ENCODE peak calls at places on chromosomes 3 and 15, in seven cellular contexts. A is astrocyte of the spinal cord, W is mucosa of descending colon, M is heart left ventricle, U is upper lobe of right lung, T is GM20000, K is AG04449. S is an unnamed sample.

GRCh38 chr3:7999363-7999762 is 502.3 kb upstream of the LMCD1 start:
- DNase-seq in K (no peak), M (no peak), A (peak), W (no peak), T (no peak), U (no peak), S (no peak)

GRCh38 chr15:70262171-70262570 is 164.5 kb upstream of the TLE3 start:
- DNase-seq in W (no peak), U (no peak), M (no peak), T (no peak), A (no peak), K (no peak), S (no peak)

GRCh38 chr3:170033489-170033888 is 4.3 kb upstream of the GPR160 start:
- DNase-seq in M (no peak), U (no peak), A (no peak), T (no peak), K (no peak), W (peak), S (peak)

GRCh38 chr3:52809821-52810377 is 15.3 kb downstream of the ITIH3 start:
- DNase-seq in U (no peak), M (no peak), W (no peak), K (no peak), T (no peak), A (no peak), S (no peak)

GRCh38 chr3:53166781-53167291 is 5.8 kb downstream of the PRKCD start:
- DNase-seq in U (peak), W (no peak), T (no peak), A (peak), K (no peak), M (peak), S (no peak)

GRCh38 chr3:117671707-117672318 is 962.2 kb downstream of the TUSC7 start:
- DNase-seq in T (no peak), W (no peak), K (no peak), U (no peak), M (no peak), A (no peak), S (no peak)

GRCh38 chr15:92011611-92012367 is 158.3 kb downstream of the SLCO3A1 start:
- DNase-seq in M (peak), K (no peak), T (no peak), U (no peak), A (no peak), W (no peak), S (peak)

GRCh38 chr3:45778761-45779201 is 17.6 kb downstream of the SLC6A20 start:
- DNase-seq in W (no peak), M (no peak), T (no peak), K (no peak), U (no peak), A (no peak), S (no peak)

DNA sequence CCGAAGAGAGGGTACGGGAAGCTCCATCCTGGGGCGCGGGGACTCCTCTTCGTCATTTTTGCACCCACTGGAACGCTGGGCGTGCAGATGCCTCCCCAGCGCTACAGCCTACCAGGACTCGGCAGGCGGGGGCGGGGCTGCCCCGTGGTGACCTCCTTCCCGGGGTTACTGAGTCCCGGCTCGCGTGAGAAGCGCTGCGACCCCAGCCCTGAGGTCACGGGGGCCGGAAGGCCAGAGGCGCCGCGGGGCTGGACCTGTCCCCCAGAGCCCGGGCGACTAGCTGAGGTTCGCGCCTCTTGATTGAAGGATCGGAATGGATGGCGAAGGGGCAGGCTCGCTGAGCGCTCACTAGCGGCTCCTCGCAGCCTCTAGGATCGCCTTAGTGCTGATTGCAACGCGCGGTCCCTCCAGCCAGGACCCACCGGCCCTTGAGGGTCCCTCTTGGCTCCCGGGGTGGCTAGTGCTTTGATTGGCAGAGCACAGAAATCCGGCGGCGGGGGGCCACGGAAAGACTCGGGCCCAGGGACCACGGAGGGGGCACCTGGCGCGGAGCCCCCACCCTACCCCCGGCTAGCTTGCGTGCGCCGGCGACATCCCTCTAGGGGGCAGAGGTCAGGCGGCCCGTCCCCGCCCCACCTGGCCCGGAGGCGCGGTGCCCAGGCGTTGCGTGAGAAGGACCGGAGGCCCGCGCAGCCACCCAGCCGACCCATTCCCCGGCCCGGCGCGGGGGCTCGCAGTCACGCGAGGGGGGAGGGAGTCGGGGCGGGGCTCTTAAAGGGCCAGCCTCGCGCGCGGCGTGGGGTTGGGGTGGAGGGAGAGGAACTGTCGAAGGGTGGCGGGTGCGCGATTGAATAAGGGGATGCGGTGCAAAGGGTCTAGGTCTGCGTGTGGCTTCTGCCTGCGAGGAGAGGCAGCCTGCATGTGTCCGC is 781 bp upstream of the CYP1A1 start:
- DNase-seq in A (no peak), T (peak), M (peak), U (peak), K (no peak), W (peak), S (peak)
- TF ChIP-seq CTCF in A (no peak), T (no peak), M (no peak), U (no peak), K (no peak), W (no peak), S (no peak)

DNA sequence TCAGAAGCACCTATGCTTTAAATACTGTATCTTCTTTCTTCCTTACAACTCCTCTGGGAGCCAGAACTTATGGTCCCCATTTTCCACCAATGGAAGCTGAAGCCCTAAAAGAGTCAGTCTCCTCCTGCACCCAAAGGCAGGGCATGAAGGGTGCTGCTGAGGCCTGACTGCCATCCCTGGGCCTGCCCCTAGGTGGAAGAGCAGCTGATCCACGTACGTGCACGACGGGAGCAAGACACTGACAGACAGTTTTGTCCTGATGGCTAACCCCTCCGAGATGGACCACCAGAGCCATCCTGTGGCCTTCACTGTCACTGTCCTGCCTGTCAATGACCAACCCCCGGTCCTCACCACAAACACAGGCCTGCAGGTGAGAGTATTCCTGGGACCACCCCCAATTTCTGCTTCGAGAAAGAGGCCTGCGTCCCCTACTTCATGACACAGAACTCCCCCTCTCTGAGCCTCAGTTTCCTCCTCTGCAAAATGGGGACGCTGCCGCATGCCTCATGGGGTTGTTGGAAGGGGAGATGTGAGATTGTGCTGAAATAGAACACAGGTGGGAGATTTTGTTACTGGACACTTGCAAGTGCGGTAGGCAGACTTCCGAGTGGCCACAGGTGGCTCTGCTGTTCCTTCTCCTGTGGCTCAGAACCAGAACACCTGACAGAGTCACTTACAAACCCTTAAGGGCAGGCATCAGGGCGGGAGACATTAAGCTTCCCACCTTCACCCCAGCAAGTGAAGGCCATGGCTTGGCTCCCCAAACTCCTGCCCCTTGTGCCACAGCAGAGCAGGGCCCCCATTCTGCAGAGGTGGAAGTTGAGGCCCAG is 175.4 kb downstream of the TBC1D2B start:
- DNase-seq in K (no peak), W (peak), T (no peak), A (no peak), U (peak), M (peak), S (no peak)
- TF ChIP-seq CTCF in K (peak), W (no peak), T (no peak), A (peak), U (no peak), M (no peak), S (no peak)

GRCh38 chr15:82091636-82092140 is 45.9 kb upstream of the MEX3B start:
- DNase-seq in W (no peak), T (no peak), U (no peak), A (no peak), K (no peak), M (no peak), S (no peak)

GRCh38 chr15:82080774-82081173 is 35.0 kb upstream of the MEX3B start:
- DNase-seq in A (no peak), M (no peak), W (no peak), U (no peak), T (no peak), K (no peak), S (no peak)

GRCh38 chr15:82081904-82082810 is 36.3 kb upstream of the MEX3B start:
- DNase-seq in A (peak), W (no peak), U (no peak), M (no peak), T (no peak), K (peak), S (no peak)

DNA sequence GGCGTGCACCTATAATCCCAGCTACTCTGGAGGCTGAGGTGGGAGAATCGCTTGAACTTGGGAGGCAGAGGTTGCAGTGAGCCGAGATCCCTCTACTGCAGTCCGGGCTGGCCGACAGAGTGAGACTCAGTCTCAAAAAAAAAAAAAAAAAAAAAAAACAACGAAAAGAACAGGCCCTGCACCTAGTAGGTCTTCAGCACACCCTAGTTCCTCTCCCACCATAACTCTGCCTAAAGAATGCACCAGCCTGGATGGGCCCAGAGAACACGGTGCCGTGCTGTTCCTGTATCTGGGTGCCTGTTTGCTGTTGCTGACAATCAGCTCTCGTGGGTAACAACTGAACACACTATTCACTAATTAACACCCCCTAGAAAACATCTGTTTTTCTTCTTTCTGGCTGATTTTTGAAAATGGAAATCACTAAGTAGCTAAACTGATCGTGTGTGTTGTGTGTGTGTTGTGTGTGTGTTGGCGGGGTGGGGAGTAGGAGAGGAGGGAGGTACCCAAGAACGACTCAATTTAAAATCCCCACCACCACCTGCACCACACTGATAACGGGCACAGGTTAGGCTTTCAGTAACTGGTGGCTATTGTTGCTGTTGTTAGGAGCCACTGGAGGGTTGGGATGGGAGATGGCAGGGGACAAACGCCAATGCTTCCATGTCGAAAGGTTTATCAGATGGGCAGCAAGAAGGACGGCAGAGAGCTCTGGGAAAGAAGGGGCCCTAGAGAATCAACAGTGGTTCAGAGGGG is 40.6 kb upstream of the MEX3B start:
- DNase-seq in M (no peak), W (no peak), A (no peak), K (no peak), U (no peak), T (no peak), S (no peak)
- TF ChIP-seq CTCF in M (no peak), W (no peak), A (no peak), K (no peak), U (no peak), T (no peak), S (no peak)

GRCh38 chr3:122858373-122858772 is 63.5 kb downstream of the SLC49A4 start:
- DNase-seq in U (no peak), K (no peak), W (no peak), T (no peak), M (no peak), A (peak), S (no peak)
- TF ChIP-seq CTCF in U (peak), K (no peak), W (no peak), T (no peak), M (peak), A (peak), S (peak)

GRCh38 chr3:190854062-190854461 is 8.4 kb downstream of the GMNC start:
- DNase-seq in A (no peak), W (no peak), M (no peak), T (no peak), K (no peak), U (no peak), S (no peak)

GRCh38 chr3:190860531-190860930 is 2.0 kb downstream of the GMNC start:
- DNase-seq in K (no peak), A (no peak), W (no peak), T (no peak), U (no peak), M (no peak), S (no peak)

GRCh38 chr3:190853464-190853863 is 9.0 kb downstream of the GMNC start:
- DNase-seq in T (no peak), W (no peak), U (no peak), A (no peak), M (no peak), K (no peak), S (no peak)

GRCh38 chr3:190849607-190850006 is 12.9 kb downstream of the GMNC start:
- DNase-seq in K (no peak), U (no peak), M (no peak), T (no peak), A (no peak), W (no peak), S (no peak)

GRCh38 chr3:190855151-190855550 is 7.3 kb downstream of the GMNC start:
- DNase-seq in T (no peak), M (no peak), A (no peak), U (no peak), W (no peak), K (no peak), S (no peak)
- TF ChIP-seq CTCF in T (no peak), M (no peak), A (no peak), U (no peak), W (no peak), K (no peak), S (no peak)

S was measured in activated CD8-positive, alpha-beta T cell treated with anti-CD3 and anti-CD28 coated beads for 36 hours.